ENCODE peak calls at places on chromosome 16, in five cellular contexts. D, R, G, U and F are unnamed samples.

GRCh38 chr16:48531011-48531962 is 78.7 kb downstream of the N4BP1 start:
- DNase-seq in D (no peak), R (no peak), G (no peak), U (peak), F (no peak)

GRCh38 chr16:79042886-79043285 is 557.7 kb downstream of the MAF start:
- DNase-seq in D (no peak), R (no peak), G (no peak), U (no peak), F (no peak)

GRCh38 chr16:67063008-67063407 is 34.1 kb downstream of the CBFB start:
- DNase-seq in D (no peak), R (no peak), G (no peak), U (no peak), F (no peak)

GRCh38 chr16:27400751-27401620 is 988 bp upstream of the IL21R start:
- DNase-seq in D (no peak), R (no peak), G (peak), U (no peak), F (no peak)

GRCh38 chr16:69514366-69514765 is 51.4 kb upstream of the NFAT5 start:
- DNase-seq in D (no peak), R (no peak), G (no peak), U (no peak), F (no peak)

GRCh38 chr16:69494993-69495392 is 70.6 kb downstream of the CYB5B start:
- DNase-seq in D (no peak), R (peak), G (no peak), U (peak), F (peak)

GRCh38 chr16:68436581-68436980 is 11.7 kb downstream of the SMPD3 start:
- DNase-seq in D (no peak), R (peak), G (no peak), U (peak), F (peak)

GRCh38 chr16:51286272-51286671 is 135.2 kb upstream of the SALL1 start:
- DNase-seq in D (no peak), R (no peak), G (no peak), U (no peak), F (no peak)

GRCh38 chr16:5903153-5903552 is 805.6 kb upstream of the EEF2KMT start:
- DNase-seq in D (no peak), R (no peak), G (no peak), U (no peak), F (no peak)

GRCh38 chr16:49078104-49078503 is 203.5 kb downstream of the CBLN1 start:
- DNase-seq in D (no peak), R (no peak), G (no peak), U (no peak), F (no peak)

GRCh38 chr16:3520861-3521260 is 20.1 kb downstream of the CLUAP1 start:
- DNase-seq in D (no peak), R (peak), G (no peak), U (peak), F (no peak)

GRCh38 chr16:50153648-50154368 is 702 bp downstream of the TENT4B start:
- DNase-seq in D (no peak), R (peak), G (no peak), U (no peak), F (peak)

GRCh38 chr16:26765087-26765486 is 301.6 kb upstream of the C16orf82 start:
- DNase-seq in D (no peak), R (peak), G (no peak), U (peak), F (peak)

GRCh38 chr16:1993731-1994131 is 4.0 kb downstream of the SYNGR3 start:
- DNase-seq in D (no peak), R (no peak), G (peak), U (no peak), F (no peak)

GRCh38 chr16:68234188-68235104 is 1.5 kb downstream of the ESRP2 start:
- DNase-seq in D (no peak), R (peak), G (no peak), U (peak), F (peak)

GRCh38 chr16:88298166-88298881 is 84.4 kb upstream of the ZNF469 start:
- DNase-seq in D (no peak), R (no peak), G (peak), U (no peak), F (no peak)

GRCh38 chr16:55872130-55872529 is 3.0 kb downstream of the CES5A start:
- DNase-seq in D (no peak), R (no peak), G (no peak), U (no peak), F (no peak)

GRCh38 chr16:4677390-4677789 is 16.0 kb upstream of the NUDT16L1 start:
- DNase-seq in D (no peak), R (no peak), G (no peak), U (no peak), F (no peak)

GRCh38 chr16:19354371-19354770 is 63.3 kb upstream of the TMC5 start:
- DNase-seq in D (no peak), R (peak), G (no peak), U (no peak), F (no peak)

GRCh38 chr16:21656795-21657768 is 4.7 kb upstream of the IGSF6 start:
- DNase-seq in D (peak), R (peak), G (peak), U (no peak), F (no peak)

GRCh38 chr16:3525951-3526350 is 25.1 kb downstream of the CLUAP1 start:
- DNase-seq in D (no peak), R (no peak), G (no peak), U (no peak), F (no peak)

GRCh38 chr16:47886631-47887415 is 269.0 kb downstream of the ABCC12 start:
- DNase-seq in D (no peak), R (peak), G (no peak), U (no peak), F (no peak)

GRCh38 chr16:65842067-65842466 is 524.4 kb upstream of the CDH5 start:
- DNase-seq in D (no peak), R (no peak), G (peak), U (no peak), F (no peak)

GRCh38 chr16:57754354-57755060 is 18.9 kb downstream of the KATNB1 start:
- DNase-seq in D (no peak), R (no peak), G (no peak), U (no peak), F (no peak)

DNA sequence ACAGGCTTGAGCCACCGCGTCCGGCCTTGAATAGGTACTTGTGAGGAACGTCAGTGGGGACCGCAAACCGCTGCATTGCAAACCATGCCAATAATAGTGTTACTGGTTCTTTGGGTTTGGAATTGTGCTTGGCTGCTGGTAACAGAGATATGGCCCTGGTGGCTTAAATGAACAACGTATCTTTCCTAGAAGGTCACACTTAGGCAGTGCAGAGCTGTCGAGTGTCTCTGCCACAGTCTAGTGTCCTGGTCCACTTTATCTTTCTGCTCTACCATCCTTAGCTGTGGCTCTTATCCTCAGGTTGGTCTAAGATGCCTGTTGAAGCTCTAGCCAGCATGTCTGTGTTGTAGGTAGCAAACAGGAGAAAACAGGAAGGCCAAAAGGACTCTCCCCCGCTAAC is 262.1 kb downstream of the SNX29 start:
- DNase-seq in D (no peak), R (no peak), G (no peak), U (no peak), F (no peak)
- H2BK15ac ChIP-seq in D (no peak), R (no peak), G (no peak), U (no peak), F (peak)

DNA sequence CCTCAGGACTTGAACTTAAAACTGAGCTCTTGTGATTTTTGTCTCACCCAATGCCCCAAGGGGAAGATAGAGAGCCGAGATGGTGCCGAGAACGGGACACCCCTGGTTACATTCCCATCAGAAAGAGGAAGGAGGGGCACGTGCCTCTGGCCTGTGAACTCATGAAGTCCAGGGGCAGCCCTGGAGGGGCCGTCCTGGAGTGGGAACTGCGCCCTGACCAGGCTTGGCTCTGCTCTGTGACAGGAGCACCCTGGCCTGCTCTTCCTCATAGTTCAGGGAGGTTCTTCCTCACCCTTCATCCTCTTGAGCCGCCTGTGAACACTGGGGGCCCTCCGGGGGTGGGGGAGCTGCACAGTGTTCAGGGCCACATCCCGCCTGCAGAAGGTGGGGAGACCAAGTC is 130.3 kb upstream of the FOXF1 start:
- DNase-seq in D (no peak), R (no peak), G (no peak), U (no peak), F (no peak)
- H2BK15ac ChIP-seq in D (no peak), R (no peak), G (peak), U (no peak), F (no peak)

GRCh38 chr16:772959-773358 is 12.4 kb downstream of the MSLN start:
- DNase-seq in D (no peak), R (no peak), G (no peak), U (no peak), F (no peak)

GRCh38 chr16:777826-778225 is 10.4 kb downstream of the RPUSD1 start:
- DNase-seq in D (no peak), R (peak), G (peak), U (no peak), F (no peak)

GRCh38 chr16:776824-777223 is 11.4 kb downstream of the RPUSD1 start:
- DNase-seq in D (no peak), R (no peak), G (no peak), U (no peak), F (no peak)

GRCh38 chr16:775236-775796 is 12.9 kb downstream of the RPUSD1 start:
- DNase-seq in D (no peak), R (no peak), G (no peak), U (no peak), F (no peak)

DNA sequence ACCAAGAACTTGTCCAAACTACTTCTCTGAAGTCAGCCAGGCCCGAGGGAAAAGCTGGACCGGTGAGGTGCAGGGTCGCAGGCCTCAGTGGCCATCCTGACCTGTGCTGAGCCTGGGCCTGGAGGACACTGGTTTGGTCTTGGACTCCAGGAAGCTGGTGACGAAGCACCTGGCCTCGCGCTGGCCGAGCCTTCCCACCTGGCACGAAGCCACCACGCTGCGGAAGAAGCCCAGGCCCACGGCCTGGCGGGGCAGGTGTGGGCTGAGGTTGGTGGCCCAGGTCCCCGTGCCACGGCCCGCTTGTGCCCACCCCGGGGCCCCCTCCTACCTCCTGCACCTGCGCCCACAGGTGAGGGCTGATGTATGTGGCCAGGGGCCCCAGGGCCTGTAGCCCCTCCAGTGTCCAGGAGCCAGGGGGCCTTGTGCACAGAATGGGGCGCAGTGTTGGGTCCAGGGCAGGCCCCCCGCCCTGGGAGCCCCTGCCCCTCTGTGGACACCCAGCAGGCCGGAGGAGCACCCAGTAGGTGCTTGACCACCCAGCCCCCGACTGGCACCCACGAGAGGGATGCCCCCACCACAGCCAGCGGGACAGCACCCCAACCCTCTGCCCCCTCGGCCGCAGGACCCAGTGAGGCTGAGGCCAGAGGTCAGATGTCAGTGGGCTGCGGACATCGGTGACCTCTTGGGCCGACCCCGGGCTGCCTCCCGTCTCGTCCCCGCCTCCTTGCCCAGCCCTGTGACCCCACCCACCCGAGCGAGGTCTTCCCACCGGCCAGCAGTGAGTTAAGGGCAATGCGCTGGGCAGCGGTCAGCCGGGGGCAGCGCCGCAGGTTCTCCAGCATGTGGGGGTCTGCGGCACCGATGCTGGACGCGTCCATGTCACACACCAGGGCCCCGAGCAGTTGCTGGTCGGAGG is 13.8 kb downstream of the MSLN start:
- DNase-seq in D (no peak), R (no peak), G (no peak), U (no peak), F (no peak)
- H2BK15ac ChIP-seq in D (peak), R (no peak), G (no peak), U (no peak), F (no peak)

GRCh38 chr16:73066927-73067670 is 19.2 kb upstream of the ZFHX3 start:
- DNase-seq in D (no peak), R (no peak), G (peak), U (no peak), F (peak)

GRCh38 chr16:73067671-73068545 is 20.0 kb upstream of the ZFHX3 start:
- DNase-seq in D (no peak), R (no peak), G (no peak), U (no peak), F (no peak)

GRCh38 chr16:73069581-73070262 is 21.8 kb upstream of the ZFHX3 start:
- DNase-seq in D (no peak), R (no peak), G (no peak), U (no peak), F (no peak)

GRCh38 chr16:73066321-73066926 is 18.5 kb upstream of the ZFHX3 start:
- DNase-seq in D (peak), R (no peak), G (no peak), U (no peak), F (peak)

DNA sequence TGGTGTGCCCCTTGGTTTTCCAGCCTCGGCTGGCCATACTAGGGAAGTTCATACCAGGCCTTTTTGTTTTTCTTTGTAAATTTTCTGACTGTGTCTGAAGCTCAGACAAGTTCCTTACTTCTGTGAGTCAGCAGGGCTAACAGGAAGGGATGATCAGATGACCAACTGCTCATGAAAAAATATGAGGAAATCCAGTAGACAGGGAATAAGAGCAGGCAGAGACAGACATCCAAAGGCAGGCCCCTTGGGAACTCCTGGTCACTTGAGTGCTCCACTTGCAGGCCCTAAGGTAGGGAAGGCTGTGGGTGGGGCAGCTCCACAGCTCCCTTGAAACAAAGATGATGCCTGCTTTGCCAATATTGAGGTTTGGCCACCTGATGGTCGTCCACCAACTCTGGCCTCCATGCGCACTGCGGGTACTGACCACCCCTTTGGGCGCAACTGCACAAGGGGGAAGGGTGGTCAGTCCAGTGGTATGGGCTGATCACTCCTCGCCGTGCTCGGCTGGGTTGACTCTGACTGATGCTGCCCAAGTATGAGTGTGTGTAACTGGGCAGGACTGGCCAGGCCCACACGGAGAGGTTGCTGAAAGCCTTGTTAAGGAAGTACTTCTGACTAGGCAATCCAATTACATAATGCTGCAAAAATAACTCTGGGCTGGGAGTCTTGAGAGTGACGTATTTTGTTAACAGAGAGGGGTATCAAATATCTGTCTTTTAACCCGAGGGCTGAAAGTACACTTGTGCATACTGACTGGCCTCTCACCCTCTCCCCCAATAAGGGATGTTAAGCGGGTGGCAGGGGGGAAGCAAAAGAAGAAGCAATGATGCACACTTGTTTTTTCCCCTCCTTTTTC is 20.8 kb upstream of the ZFHX3 start:
- DNase-seq in D (no peak), R (no peak), G (peak), U (no peak), F (no peak)
- H2BK15ac ChIP-seq in D (no peak), R (no peak), G (peak), U (no peak), F (peak)

DNA sequence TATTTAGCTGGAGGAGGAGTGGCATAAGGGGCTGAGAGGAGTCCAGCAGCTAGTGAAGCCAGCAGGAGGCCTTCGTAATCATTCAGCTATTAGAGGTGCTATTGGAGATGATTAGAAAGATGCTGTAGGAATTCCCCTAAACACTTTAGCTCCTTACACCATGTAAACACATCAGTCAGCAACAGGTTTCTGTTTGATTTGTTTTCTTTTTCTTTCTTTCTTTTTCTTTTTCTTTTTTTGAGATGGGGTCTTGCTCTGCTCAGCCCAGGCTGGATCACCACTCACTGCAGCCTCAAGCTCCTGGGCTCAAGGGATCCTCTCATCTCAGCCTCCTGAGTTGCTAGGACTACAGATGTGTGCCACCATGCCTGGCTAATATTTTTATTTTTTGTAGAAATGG is 10.6 kb upstream of the SEPHS2 start:
- DNase-seq in D (no peak), R (no peak), G (no peak), U (no peak), F (no peak)
- H2BK15ac ChIP-seq in D (no peak), R (no peak), G (no peak), U (no peak), F (no peak)